ENCODE peak calls at places on chromosomes 5 and 9, in ten cellular contexts. One of them, this sample, is unnamed.

GRCh38 chr9:111483419-111483861 is 743 bp downstream of the ECPAS start:
- DNase-seq in RWPE1: peak; percentile 78
- DNase-seq in mesothelial cell of epicardium: peak; percentile 66
- DNase-seq in GM04504: no peak
- DNase-seq in AG08396: peak; percentile 77
- DNase-seq in activated effector memory CD4-positive, alpha-beta T cell treated with Interleukin-2 at 50 U/mL for 16 hours: peak; percentile 36
- DNase-seq in NCI-H345: peak; percentile 65
- DNase-seq in RCC 7860: no peak
- DNase-seq in epithelial cell of esophagus: peak; percentile 59
- DNase-seq in glutamatergic neuron: peak; percentile 56
- DNase-seq in this sample: peak; percentile 31

GRCh38 chr9:124220551-124221451 is 36.9 kb upstream of the NEK6 start:
- DNase-seq in AG08396: peak; percentile 43
- DNase-seq in epithelial cell of esophagus: peak; percentile 56
- DNase-seq in activated effector memory CD4-positive, alpha-beta T cell treated with Interleukin-2 at 50 U/mL for 16 hours: no peak
- DNase-seq in RCC 7860: peak; percentile 60
- DNase-seq in NCI-H345: peak; percentile 34
- DNase-seq in mesothelial cell of epicardium: no peak
- DNase-seq in glutamatergic neuron: no peak
- DNase-seq in RWPE1: peak; percentile 49
- DNase-seq in GM04504: no peak
- DNase-seq in this sample: peak; percentile 93

GRCh38 chr9:101585740-101586139 is 9.0 kb downstream of the PPP3R2 start:
- DNase-seq in epithelial cell of esophagus: no peak
- DNase-seq in RCC 7860: no peak
- DNase-seq in GM04504: no peak
- DNase-seq in NCI-H345: no peak
- DNase-seq in activated effector memory CD4-positive, alpha-beta T cell treated with Interleukin-2 at 50 U/mL for 16 hours: no peak
- DNase-seq in glutamatergic neuron: no peak
- DNase-seq in RWPE1: no peak
- DNase-seq in mesothelial cell of epicardium: no peak
- DNase-seq in AG08396: no peak
- DNase-seq in this sample: no peak

GRCh38 chr5:175826980-175827379 is 44.4 kb upstream of the CPLX2 start:
- DNase-seq in AG08396: no peak
- DNase-seq in NCI-H345: no peak
- DNase-seq in epithelial cell of esophagus: no peak
- DNase-seq in RCC 7860: no peak
- DNase-seq in glutamatergic neuron: no peak
- DNase-seq in GM04504: no peak
- DNase-seq in mesothelial cell of epicardium: no peak
- DNase-seq in activated effector memory CD4-positive, alpha-beta T cell treated with Interleukin-2 at 50 U/mL for 16 hours: no peak
- DNase-seq in RWPE1: peak; percentile 48
- DNase-seq in this sample: no peak

GRCh38 chr5:157516626-157517325 is 56.8 kb downstream of the NIPAL4 start:
- DNase-seq in RCC 7860: peak; percentile 84
- DNase-seq in NCI-H345: no peak
- DNase-seq in AG08396: peak; percentile 84
- DNase-seq in activated effector memory CD4-positive, alpha-beta T cell treated with Interleukin-2 at 50 U/mL for 16 hours: no peak
- DNase-seq in mesothelial cell of epicardium: no peak
- DNase-seq in GM04504: peak; percentile 89
- DNase-seq in glutamatergic neuron: no peak
- DNase-seq in RWPE1: peak; percentile 16
- DNase-seq in epithelial cell of esophagus: peak; percentile 17
- DNase-seq in this sample: peak; percentile 69

GRCh38 chr5:68465133-68465532 is 249.6 kb downstream of the PIK3R1 start:
- DNase-seq in epithelial cell of esophagus: no peak
- DNase-seq in NCI-H345: no peak
- DNase-seq in glutamatergic neuron: no peak
- DNase-seq in GM04504: no peak
- DNase-seq in AG08396: no peak
- DNase-seq in RCC 7860: no peak
- DNase-seq in RWPE1: no peak
- DNase-seq in activated effector memory CD4-positive, alpha-beta T cell treated with Interleukin-2 at 50 U/mL for 16 hours: no peak
- DNase-seq in mesothelial cell of epicardium: no peak
- DNase-seq in this sample: no peak

GRCh38 chr5:124111886-124112285 is 599.9 kb downstream of the CSNK1G3 start:
- DNase-seq in AG08396: no peak
- DNase-seq in RWPE1: peak; percentile 58
- DNase-seq in RCC 7860: no peak
- DNase-seq in mesothelial cell of epicardium: no peak
- DNase-seq in epithelial cell of esophagus: peak; percentile 90
- DNase-seq in GM04504: no peak
- DNase-seq in NCI-H345: no peak
- DNase-seq in activated effector memory CD4-positive, alpha-beta T cell treated with Interleukin-2 at 50 U/mL for 16 hours: no peak
- DNase-seq in glutamatergic neuron: no peak
- DNase-seq in this sample: peak; percentile 57

GRCh38 chr9:126304946-126305370 is 21.7 kb upstream of the MVB12B start:
- DNase-seq in RCC 7860: no peak
- DNase-seq in epithelial cell of esophagus: no peak
- DNase-seq in GM04504: no peak
- DNase-seq in glutamatergic neuron: no peak
- DNase-seq in mesothelial cell of epicardium: no peak
- DNase-seq in activated effector memory CD4-positive, alpha-beta T cell treated with Interleukin-2 at 50 U/mL for 16 hours: no peak
- DNase-seq in NCI-H345: no peak
- DNase-seq in RWPE1: no peak
- DNase-seq in AG08396: no peak
- DNase-seq in this sample: no peak

GRCh38 chr5:141637266-141637692 is 482 bp downstream of the RELL2 start:
- DNase-seq in NCI-H345: peak; percentile 55
- DNase-seq in RWPE1: peak; percentile 51
- DNase-seq in mesothelial cell of epicardium: peak; percentile 46
- DNase-seq in AG08396: peak; percentile 26
- DNase-seq in RCC 7860: no peak
- DNase-seq in glutamatergic neuron: peak; percentile 70
- DNase-seq in epithelial cell of esophagus: peak; percentile 36
- DNase-seq in GM04504: no peak
- DNase-seq in activated effector memory CD4-positive, alpha-beta T cell treated with Interleukin-2 at 50 U/mL for 16 hours: peak; percentile 48
- DNase-seq in this sample: no peak

GRCh38 chr5:78417026-78417425 is 56.6 kb downstream of the SCAMP1 start:
- DNase-seq in glutamatergic neuron: no peak
- DNase-seq in RCC 7860: no peak
- DNase-seq in activated effector memory CD4-positive, alpha-beta T cell treated with Interleukin-2 at 50 U/mL for 16 hours: no peak
- DNase-seq in RWPE1: no peak
- DNase-seq in GM04504: no peak
- DNase-seq in NCI-H345: no peak
- DNase-seq in mesothelial cell of epicardium: no peak
- DNase-seq in AG08396: no peak
- DNase-seq in epithelial cell of esophagus: no peak
- DNase-seq in this sample: no peak

GRCh38 chr5:34656700-34657549 is 797 bp downstream of the RAI14 start:
- DNase-seq in RWPE1: peak; percentile 51
- DNase-seq in NCI-H345: no peak
- DNase-seq in epithelial cell of esophagus: peak; percentile 40
- DNase-seq in activated effector memory CD4-positive, alpha-beta T cell treated with Interleukin-2 at 50 U/mL for 16 hours: no peak
- DNase-seq in GM04504: no peak
- DNase-seq in mesothelial cell of epicardium: peak; percentile 39
- DNase-seq in RCC 7860: no peak
- DNase-seq in glutamatergic neuron: peak; percentile 51
- DNase-seq in AG08396: peak; percentile 39
- DNase-seq in this sample: peak; percentile 21